ENCODE peak calls at places on chromosomes 5 and 9, in four cellular contexts. Y is uterus, Z is heart right ventricle, B is WERI-Rb-1. U is an unnamed sample. For H3K36me3 and H3K27me3, the result is how much of the 10 kb centered on the place peaks cover.

GRCh38 chr5:173308226-173308625 is 20.0 kb downstream of the STC2 start:
- DNase-seq in Z (no peak), Y (no peak), B (no peak), U (no peak)

GRCh38 chr5:159660401-159660800 is 255.9 kb upstream of the ADRA1B start:
- DNase-seq in Y (no peak), Z (no peak), B (no peak), U (no peak)

GRCh38 chr5:37665889-37666288 is 174.0 kb downstream of the GDNF start:
- DNase-seq in B (no peak), Y (peak), Z (peak), U (no peak)

GRCh38 chr5:96778409-96778808 is 29.3 kb downstream of the ERAP1 start:
- DNase-seq in Z (no peak), B (no peak), Y (no peak), U (no peak)

GRCh38 chr9:69965416-69966145 is 78.1 kb upstream of the MAMDC2 start:
- DNase-seq in Y (no peak), Z (no peak), B (no peak), U (no peak)

GRCh38 chr9:18351216-18351615 is 122.7 kb upstream of the ADAMTSL1 start:
- DNase-seq in Z (no peak), Y (no peak), B (no peak), U (no peak)

GRCh38 chr5:132466453-132467291 is 23.9 kb downstream of the IRF1 start:
- DNase-seq in Y (no peak), Z (peak), B (no peak), U (no peak)

GRCh38 chr5:93294184-93294583 is 286.8 kb downstream of the NR2F1-AS1 start:
- DNase-seq in Y (no peak), B (no peak), Z (no peak), U (no peak)

GRCh38 chr5:132751444-132751843 is 4.2 kb downstream of the CCNI2 start:
- DNase-seq in B (no peak), Z (no peak), Y (peak), U (no peak)

GRCh38 chr5:76305264-76305663 is 97.8 kb upstream of the IQGAP2 start:
- DNase-seq in B (no peak), Y (no peak), Z (no peak), U (no peak)

GRCh38 chr5:167339205-167339604 is 952.2 kb upstream of the WWC1 start:
- DNase-seq in Z (no peak), Y (no peak), B (no peak), U (no peak)

GRCh38 chr5:144004751-144005150 is 165.7 kb downstream of the YIPF5 start:
- DNase-seq in B (no peak), Y (no peak), Z (no peak), U (no peak)

GRCh38 chr9:130289711-130290241 is 24.2 kb downstream of the HMCN2 start:
- DNase-seq in B (peak), Z (no peak), Y (peak), U (no peak)

GRCh38 chr5:10431408-10431807 is 10.3 kb upstream of the ROPN1L start:
- DNase-seq in Y (no peak), Z (no peak), B (no peak), U (no peak)
- H3K36me3 ChIP-seq in Y (under half), Z (under half), B (half or more), U (under half)

GRCh38 chr5:584846-585245 is 27.3 kb upstream of the CEP72 start:
- DNase-seq in Z (no peak), B (no peak), Y (no peak), U (no peak)
- H3K27me3 ChIP-seq in Z (half or more), B (half or more), Y (under half), U (under half)

DNA sequence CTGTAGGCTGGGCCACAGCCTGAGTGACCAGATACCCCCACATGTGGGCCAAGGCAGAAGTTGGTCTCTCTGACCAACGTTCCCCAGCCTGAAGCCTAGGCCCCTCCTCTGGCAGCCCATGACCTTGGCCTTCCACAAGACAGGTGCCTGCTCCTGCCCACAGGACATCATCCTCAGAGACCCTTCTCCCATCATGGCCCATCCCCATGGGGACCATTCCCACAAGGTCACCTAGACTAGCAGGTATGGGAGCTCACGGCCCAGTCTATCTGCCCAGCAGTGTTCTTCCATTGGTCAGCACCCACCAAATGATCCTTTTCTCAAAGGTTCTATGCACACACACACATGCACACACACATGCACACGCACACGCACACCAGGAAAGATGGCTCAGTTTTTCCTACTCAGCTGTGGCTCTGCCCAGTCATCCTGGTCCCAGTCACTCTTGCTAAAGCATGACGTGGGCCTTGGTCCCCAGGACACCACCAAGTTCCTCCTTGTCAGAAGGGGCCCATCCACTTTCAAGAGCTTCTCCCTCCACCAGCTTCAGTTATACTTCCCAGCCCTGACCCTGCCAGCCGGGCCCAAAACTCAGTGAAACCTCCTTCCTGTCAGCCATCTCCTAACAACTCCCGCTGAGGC is 65.4 kb downstream of the PAX5 start:
- DNase-seq in Z (no peak), Y (no peak), B (no peak), U (no peak)
- H3K36me3 ChIP-seq in Z (under half), Y (under half), B (under half), U (under half)

DNA sequence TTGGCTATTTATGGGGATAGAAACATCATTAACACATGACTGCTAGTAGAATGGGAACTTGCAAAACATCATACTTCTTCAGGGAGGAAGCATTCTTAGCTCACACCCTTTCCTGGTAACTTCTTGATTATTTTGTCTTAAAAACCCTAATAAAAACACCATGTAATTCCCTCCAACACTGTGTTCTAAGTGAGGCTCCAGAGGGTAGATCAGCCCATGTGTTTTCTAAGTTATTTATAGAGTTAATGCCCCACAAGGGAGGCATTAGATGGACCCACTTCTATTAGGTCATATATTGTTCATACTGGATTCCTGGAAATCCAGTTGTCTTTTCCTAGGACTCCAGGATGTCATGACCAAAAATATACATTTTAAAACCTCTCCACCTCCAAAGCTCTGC is 95.8 kb downstream of the FOXD1 start:
- DNase-seq in Z (no peak), Y (no peak), B (no peak), U (no peak)
- H3K27me3 ChIP-seq in Z (under half), Y (under half), B (under half), U (under half)

DNA sequence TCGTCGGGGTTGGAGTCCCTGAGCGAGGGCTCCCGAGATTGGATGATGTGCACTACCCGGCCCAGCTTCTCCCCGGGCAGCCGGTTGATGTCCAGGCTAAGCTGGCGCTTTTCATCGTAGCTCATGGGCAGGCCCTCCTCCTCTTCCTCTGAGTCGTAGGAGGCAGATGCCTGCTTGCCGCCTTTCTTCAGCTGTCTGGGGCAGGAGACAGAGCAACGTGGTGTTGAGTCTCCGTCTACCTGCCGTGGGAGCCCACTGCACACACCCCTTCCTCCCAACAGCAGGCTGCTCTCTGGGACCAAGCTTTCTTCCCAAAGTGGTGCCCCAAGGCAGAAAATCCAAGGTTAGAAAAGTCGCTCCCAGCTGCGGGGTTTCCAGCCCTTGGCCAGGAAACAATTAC is 10.8 kb downstream of the BRD3OS start:
- DNase-seq in Y (no peak), B (no peak), Z (no peak), U (no peak)
- H3K36me3 ChIP-seq in Y (under half), B (half or more), Z (half or more), U (under half)

GRCh38 chr5:135534609-135535419 is 950 bp downstream of the NEUROG1 start:
- DNase-seq in B (no peak), Z (no peak), Y (no peak), U (peak)
- H3K27me3 ChIP-seq in B (under half), Z (half or more), Y (under half), U (half or more)